ENCODE peak calls at places on chromosomes 6 and 20, in ten cellular contexts. One of them, this sample, is unnamed.

GRCh38 chr20:57450419-57450818 is 59.2 kb downstream of the RBM38 start:
- DNase-seq in PC-3: peak
- DNase-seq in fibroblast of lung: no peak
- DNase-seq in tibial artery: peak
- DNase-seq in caudate nucleus: no peak
- DNase-seq in heart left ventricle: peak
- DNase-seq in PC-9: no peak
- DNase-seq in Peyer's patch: peak
- DNase-seq in GM23338: no peak
- DNase-seq in upper lobe of left lung: peak
- DNase-seq in this sample: no peak

GRCh38 chr6:6875818-6876470 is 231.8 kb upstream of the RREB1 start:
- DNase-seq in PC-3: peak
- DNase-seq in fibroblast of lung: peak
- DNase-seq in tibial artery: no peak
- DNase-seq in caudate nucleus: no peak
- DNase-seq in heart left ventricle: no peak
- DNase-seq in PC-9: no peak
- DNase-seq in Peyer's patch: no peak
- DNase-seq in GM23338: no peak
- DNase-seq in upper lobe of left lung: peak
- DNase-seq in this sample: no peak

GRCh38 chr6:47700051-47700450 is 1.7 kb downstream of the ADGRF4 start:
- DNase-seq in PC-3: peak
- DNase-seq in fibroblast of lung: peak
- DNase-seq in tibial artery: no peak
- DNase-seq in caudate nucleus: no peak
- DNase-seq in heart left ventricle: no peak
- DNase-seq in PC-9: peak
- DNase-seq in Peyer's patch: no peak
- DNase-seq in GM23338: no peak
- DNase-seq in upper lobe of left lung: no peak
- DNase-seq in this sample: no peak

GRCh38 chr20:32205502-32206382 is 1.8 kb downstream of the PLAGL2 start:
- DNase-seq in PC-3: no peak
- DNase-seq in fibroblast of lung: peak
- DNase-seq in tibial artery: no peak
- DNase-seq in caudate nucleus: no peak
- DNase-seq in heart left ventricle: no peak
- DNase-seq in PC-9: no peak
- DNase-seq in Peyer's patch: no peak
- DNase-seq in GM23338: no peak
- DNase-seq in upper lobe of left lung: no peak
- DNase-seq in this sample: no peak

GRCh38 chr6:31110825-31111582 is 1.4 kb downstream of the C6orf15 start:
- DNase-seq in PC-3: no peak
- DNase-seq in fibroblast of lung: no peak
- DNase-seq in tibial artery: no peak
- DNase-seq in caudate nucleus: no peak
- DNase-seq in heart left ventricle: no peak
- DNase-seq in PC-9: no peak
- DNase-seq in Peyer's patch: no peak
- DNase-seq in GM23338: peak
- DNase-seq in upper lobe of left lung: no peak
- DNase-seq in this sample: no peak

GRCh38 chr6:5905431-5906339 is 101.0 kb downstream of the NRN1 start:
- DNase-seq in PC-3: peak
- DNase-seq in fibroblast of lung: peak
- DNase-seq in tibial artery: peak
- DNase-seq in caudate nucleus: no peak
- DNase-seq in heart left ventricle: peak
- DNase-seq in PC-9: peak
- DNase-seq in Peyer's patch: no peak
- DNase-seq in GM23338: no peak
- DNase-seq in upper lobe of left lung: peak
- DNase-seq in this sample: peak

GRCh38 chr6:90256698-90257485 is 39.8 kb downstream of the BACH2 start:
- DNase-seq in PC-3: peak
- DNase-seq in fibroblast of lung: peak
- DNase-seq in tibial artery: no peak
- DNase-seq in caudate nucleus: no peak
- DNase-seq in heart left ventricle: no peak
- DNase-seq in PC-9: no peak
- DNase-seq in Peyer's patch: no peak
- DNase-seq in GM23338: no peak
- DNase-seq in upper lobe of left lung: no peak
- DNase-seq in this sample: no peak

GRCh38 chr6:144095134-144096002 is at the start of gene SF3B5:
- DNase-seq in PC-3: peak
- DNase-seq in fibroblast of lung: peak
- DNase-seq in tibial artery: peak
- DNase-seq in caudate nucleus: peak
- DNase-seq in heart left ventricle: peak
- DNase-seq in PC-9: peak
- DNase-seq in Peyer's patch: peak
- DNase-seq in GM23338: peak
- DNase-seq in upper lobe of left lung: peak
- DNase-seq in this sample: peak

GRCh38 chr20:15297059-15297875 is 959.9 kb upstream of the FLRT3 start:
- DNase-seq in PC-3: peak
- DNase-seq in fibroblast of lung: no peak
- DNase-seq in tibial artery: no peak
- DNase-seq in caudate nucleus: no peak
- DNase-seq in heart left ventricle: no peak
- DNase-seq in PC-9: no peak
- DNase-seq in Peyer's patch: no peak
- DNase-seq in GM23338: no peak
- DNase-seq in upper lobe of left lung: peak
- DNase-seq in this sample: no peak

GRCh38 chr6:144862769-144863168 is 577.6 kb downstream of the UTRN start:
- DNase-seq in PC-3: no peak
- DNase-seq in fibroblast of lung: no peak
- DNase-seq in tibial artery: no peak
- DNase-seq in caudate nucleus: no peak
- DNase-seq in heart left ventricle: no peak
- DNase-seq in PC-9: no peak
- DNase-seq in Peyer's patch: no peak
- DNase-seq in GM23338: no peak
- DNase-seq in upper lobe of left lung: no peak
- DNase-seq in this sample: no peak

GRCh38 chr20:51752343-51752951 is 15.7 kb downstream of the ATP9A start:
- DNase-seq in PC-3: peak
- DNase-seq in fibroblast of lung: peak
- DNase-seq in tibial artery: no peak
- DNase-seq in caudate nucleus: no peak
- DNase-seq in heart left ventricle: no peak
- DNase-seq in PC-9: no peak
- DNase-seq in Peyer's patch: no peak
- DNase-seq in GM23338: no peak
- DNase-seq in upper lobe of left lung: no peak
- DNase-seq in this sample: no peak
- H3K27ac ChIP-seq in PC-3: peak
- H3K27ac ChIP-seq in fibroblast of lung: peak
- H3K27ac ChIP-seq in tibial artery: peak
- H3K27ac ChIP-seq in caudate nucleus: no peak
- H3K27ac ChIP-seq in heart left ventricle: no peak
- H3K27ac ChIP-seq in PC-9: peak
- H3K27ac ChIP-seq in Peyer's patch: peak
- H3K27ac ChIP-seq in GM23338: peak
- H3K27ac ChIP-seq in upper lobe of left lung: peak
- H3K27ac ChIP-seq in this sample: peak

GRCh38 chr6:38322123-38322522 is 317.6 kb downstream of the BTBD9 start:
- DNase-seq in PC-3: no peak
- DNase-seq in fibroblast of lung: no peak
- DNase-seq in tibial artery: no peak
- DNase-seq in caudate nucleus: no peak
- DNase-seq in heart left ventricle: no peak
- DNase-seq in PC-9: no peak
- DNase-seq in Peyer's patch: no peak
- DNase-seq in GM23338: no peak
- DNase-seq in upper lobe of left lung: no peak
- DNase-seq in this sample: no peak

GRCh38 chr6:38316099-38316868 is 323.4 kb downstream of the BTBD9 start:
- DNase-seq in PC-3: peak
- DNase-seq in fibroblast of lung: no peak
- DNase-seq in tibial artery: no peak
- DNase-seq in caudate nucleus: no peak
- DNase-seq in heart left ventricle: no peak
- DNase-seq in PC-9: no peak
- DNase-seq in Peyer's patch: no peak
- DNase-seq in GM23338: no peak
- DNase-seq in upper lobe of left lung: no peak
- DNase-seq in this sample: no peak

GRCh38 chr6:38319259-38320255 is 320.2 kb downstream of the BTBD9 start:
- DNase-seq in PC-3: peak
- DNase-seq in fibroblast of lung: peak
- DNase-seq in tibial artery: no peak
- DNase-seq in caudate nucleus: no peak
- DNase-seq in heart left ventricle: no peak
- DNase-seq in PC-9: no peak
- DNase-seq in Peyer's patch: no peak
- DNase-seq in GM23338: peak
- DNase-seq in upper lobe of left lung: peak
- DNase-seq in this sample: no peak

GRCh38 chr6:38320817-38321216 is 318.9 kb downstream of the BTBD9 start:
- DNase-seq in PC-3: no peak
- DNase-seq in fibroblast of lung: no peak
- DNase-seq in tibial artery: no peak
- DNase-seq in caudate nucleus: no peak
- DNase-seq in heart left ventricle: no peak
- DNase-seq in PC-9: no peak
- DNase-seq in Peyer's patch: no peak
- DNase-seq in GM23338: no peak
- DNase-seq in upper lobe of left lung: no peak
- DNase-seq in this sample: no peak
- H3K27ac ChIP-seq in PC-3: no peak
- H3K27ac ChIP-seq in fibroblast of lung: no peak
- H3K27ac ChIP-seq in tibial artery: no peak
- H3K27ac ChIP-seq in caudate nucleus: no peak
- H3K27ac ChIP-seq in heart left ventricle: no peak
- H3K27ac ChIP-seq in PC-9: no peak
- H3K27ac ChIP-seq in Peyer's patch: no peak
- H3K27ac ChIP-seq in GM23338: no peak
- H3K27ac ChIP-seq in upper lobe of left lung: no peak
- H3K27ac ChIP-seq in this sample: no peak

GRCh38 chr6:35019831-35020230 is 121.3 kb downstream of the TCP11 start:
- DNase-seq in PC-3: no peak
- DNase-seq in fibroblast of lung: no peak
- DNase-seq in tibial artery: no peak
- DNase-seq in caudate nucleus: no peak
- DNase-seq in heart left ventricle: no peak
- DNase-seq in PC-9: no peak
- DNase-seq in Peyer's patch: no peak
- DNase-seq in GM23338: no peak
- DNase-seq in upper lobe of left lung: no peak
- DNase-seq in this sample: peak
- H3K27ac ChIP-seq in PC-3: no peak
- H3K27ac ChIP-seq in fibroblast of lung: no peak
- H3K27ac ChIP-seq in tibial artery: peak
- H3K27ac ChIP-seq in caudate nucleus: peak
- H3K27ac ChIP-seq in heart left ventricle: peak
- H3K27ac ChIP-seq in PC-9: no peak
- H3K27ac ChIP-seq in Peyer's patch: no peak
- H3K27ac ChIP-seq in GM23338: no peak
- H3K27ac ChIP-seq in upper lobe of left lung: peak
- H3K27ac ChIP-seq in this sample: peak

GRCh38 chr6:85680388-85680787 is 37.7 kb upstream of the SYNCRIP start:
- DNase-seq in PC-3: no peak
- DNase-seq in fibroblast of lung: no peak
- DNase-seq in tibial artery: no peak
- DNase-seq in caudate nucleus: no peak
- DNase-seq in heart left ventricle: no peak
- DNase-seq in PC-9: no peak
- DNase-seq in Peyer's patch: no peak
- DNase-seq in GM23338: no peak
- DNase-seq in upper lobe of left lung: no peak
- DNase-seq in this sample: no peak
- H3K27ac ChIP-seq in PC-3: no peak
- H3K27ac ChIP-seq in fibroblast of lung: peak
- H3K27ac ChIP-seq in tibial artery: no peak
- H3K27ac ChIP-seq in caudate nucleus: no peak
- H3K27ac ChIP-seq in heart left ventricle: no peak
- H3K27ac ChIP-seq in PC-9: peak
- H3K27ac ChIP-seq in Peyer's patch: no peak
- H3K27ac ChIP-seq in GM23338: no peak
- H3K27ac ChIP-seq in upper lobe of left lung: no peak
- H3K27ac ChIP-seq in this sample: no peak

DNA sequence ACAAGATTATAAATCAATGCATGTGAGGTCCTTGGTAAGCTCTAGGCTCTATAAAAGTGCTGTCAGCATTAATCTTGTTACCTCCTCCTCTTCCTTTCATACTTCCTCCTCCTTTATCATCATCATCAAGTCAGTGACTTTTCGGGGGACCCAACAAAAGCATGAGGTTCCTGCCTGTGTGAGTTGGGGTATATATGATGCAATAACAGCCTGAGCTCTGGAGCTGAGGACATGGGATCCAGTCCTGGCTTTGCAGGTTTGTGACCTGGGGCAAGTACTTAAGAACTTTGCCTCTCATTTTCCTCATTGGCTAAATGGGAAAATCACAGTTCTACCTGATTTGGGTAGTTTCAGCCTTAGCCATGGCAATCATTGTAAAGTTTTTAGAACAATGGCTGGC is 7.1 kb upstream of the PHACTR3 start:
- DNase-seq in PC-3: no peak
- DNase-seq in fibroblast of lung: no peak
- DNase-seq in tibial artery: no peak
- DNase-seq in caudate nucleus: no peak
- DNase-seq in heart left ventricle: no peak
- DNase-seq in PC-9: no peak
- DNase-seq in Peyer's patch: no peak
- DNase-seq in GM23338: no peak
- DNase-seq in upper lobe of left lung: no peak
- DNase-seq in this sample: no peak
- H3K27ac ChIP-seq in PC-3: no peak
- H3K27ac ChIP-seq in fibroblast of lung: no peak
- H3K27ac ChIP-seq in tibial artery: no peak
- H3K27ac ChIP-seq in caudate nucleus: no peak
- H3K27ac ChIP-seq in heart left ventricle: no peak
- H3K27ac ChIP-seq in PC-9: no peak
- H3K27ac ChIP-seq in Peyer's patch: no peak
- H3K27ac ChIP-seq in GM23338: no peak
- H3K27ac ChIP-seq in upper lobe of left lung: no peak
- H3K27ac ChIP-seq in this sample: no peak

DNA sequence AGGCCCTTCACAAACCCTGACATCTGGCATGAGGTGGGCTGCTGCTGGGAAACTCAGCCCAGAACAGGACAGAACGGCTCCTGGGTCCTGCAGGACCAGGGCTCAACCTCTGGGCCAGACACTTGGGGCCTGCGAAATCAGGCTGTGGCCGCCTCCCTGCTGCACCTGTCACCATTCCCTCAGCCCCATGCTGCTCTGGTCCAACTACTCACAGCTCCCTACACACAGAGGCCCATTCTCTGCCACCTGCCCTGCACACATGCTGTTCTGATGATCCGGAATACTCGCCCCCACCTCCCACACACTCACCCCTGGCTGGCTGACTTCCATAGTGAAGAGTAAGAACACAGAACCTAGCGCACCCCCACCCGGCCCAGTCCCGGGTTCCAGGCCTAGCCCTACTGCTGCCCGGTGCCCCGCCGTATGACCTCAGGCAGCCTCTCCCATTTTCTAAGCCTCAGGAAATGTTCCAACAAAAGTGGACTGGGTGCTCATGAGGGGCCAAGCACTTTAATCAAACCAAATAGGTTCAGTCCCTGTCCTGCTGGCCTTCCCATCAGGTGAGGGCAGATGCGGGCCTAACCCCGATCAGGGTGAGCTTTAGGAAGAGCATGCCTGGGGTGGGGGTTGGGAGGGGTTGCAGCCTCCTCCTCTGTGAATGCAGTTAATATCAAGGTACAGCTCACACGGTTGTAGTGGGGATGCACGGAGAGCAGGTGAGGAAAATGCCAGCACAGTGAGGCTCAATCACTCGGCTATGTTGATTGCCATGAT is 3.9 kb downstream of the PEDS1 start:
- DNase-seq in PC-3: no peak
- DNase-seq in fibroblast of lung: no peak
- DNase-seq in tibial artery: no peak
- DNase-seq in caudate nucleus: peak
- DNase-seq in heart left ventricle: no peak
- DNase-seq in PC-9: no peak
- DNase-seq in Peyer's patch: no peak
- DNase-seq in GM23338: no peak
- DNase-seq in upper lobe of left lung: no peak
- DNase-seq in this sample: no peak
- H3K27ac ChIP-seq in PC-3: no peak
- H3K27ac ChIP-seq in fibroblast of lung: no peak
- H3K27ac ChIP-seq in tibial artery: peak
- H3K27ac ChIP-seq in caudate nucleus: no peak
- H3K27ac ChIP-seq in heart left ventricle: no peak
- H3K27ac ChIP-seq in PC-9: no peak
- H3K27ac ChIP-seq in Peyer's patch: no peak
- H3K27ac ChIP-seq in GM23338: no peak
- H3K27ac ChIP-seq in upper lobe of left lung: peak
- H3K27ac ChIP-seq in this sample: peak